ENCODE peak calls at places on chromosome 7, in four cellular contexts. L, T, R and W are unnamed samples.
A peak's percentile ranks its signal among the peaks of the same experiment; 100 is the strongest.

GRCh38 chr7:42014625-42015412 is 222.2 kb downstream of the GLI3 start:
- DNase-seq in L (peak; percentile 66), T (peak; percentile 38), R (peak; percentile 86), W (peak; percentile 87)

GRCh38 chr7:113371376-113372043 is 253.2 kb upstream of the SMIM30 start:
- DNase-seq in L (no peak), T (no peak), R (no peak), W (no peak)

GRCh38 chr7:8441602-8442294 is 8.3 kb downstream of the NXPH1 start:
- DNase-seq in L (no peak), T (no peak), R (peak; percentile 68), W (peak; percentile 44)

GRCh38 chr7:25951414-25952276 is 200.4 kb upstream of the NFE2L3 start:
- DNase-seq in L (no peak), T (peak; percentile 39), R (no peak), W (no peak)

GRCh38 chr7:134640842-134641715 is 5.6 kb upstream of the BPGM start:
- DNase-seq in L (no peak), T (no peak), R (no peak), W (no peak)

GRCh38 chr7:82406937-82407336 is 36.6 kb downstream of the CACNA2D1 start:
- DNase-seq in L (no peak), T (no peak), R (no peak), W (no peak)

GRCh38 chr7:157009170-157009777 is 1.2 kb downstream of the MNX1 start:
- DNase-seq in L (no peak), T (peak; percentile 53), R (peak; percentile 66), W (no peak)

GRCh38 chr7:149125189-149125863 is 798 bp downstream of the ZNF425 start:
- DNase-seq in L (no peak), T (no peak), R (peak; percentile 48), W (no peak)

GRCh38 chr7:78176186-78176585 is 377.6 kb downstream of the PHTF2 start:
- DNase-seq in L (no peak), T (no peak), R (no peak), W (no peak)

GRCh38 chr7:17941171-17941490 is 837 bp upstream of the SNX13 start:
- DNase-seq in L (peak; percentile 14), T (peak; percentile 16), R (no peak), W (no peak)

GRCh38 chr7:27031289-27032172 is 64.3 kb downstream of the HOXA1 start:
- DNase-seq in L (no peak), T (no peak), R (no peak), W (no peak)

GRCh38 chr7:12386237-12386839 is 17.3 kb downstream of the VWDE start:
- DNase-seq in L (peak; percentile 37), T (peak; percentile 46), R (no peak), W (no peak)

GRCh38 chr7:3259711-3260424 is 41.2 kb upstream of the SDK1 start:
- DNase-seq in L (no peak), T (no peak), R (no peak), W (no peak)

GRCh38 chr7:86889501-86889900 is 170.0 kb downstream of the ELAPOR2 start:
- DNase-seq in L (no peak), T (no peak), R (no peak), W (no peak)

GRCh38 chr7:88546808-88547207 is 212.7 kb upstream of the ZNF804B start:
- DNase-seq in L (peak; percentile 85), T (peak; percentile 14), R (peak; percentile 60), W (peak; percentile 48)

GRCh38 chr7:99860281-99861127 is 16.3 kb downstream of the OR2AE1 start:
- DNase-seq in L (no peak), T (no peak), R (no peak), W (no peak)

GRCh38 chr7:26291699-26292538 is at the start of gene SNX10:
- DNase-seq in L (peak; percentile 89), T (peak; percentile 85), R (peak; percentile 75), W (peak; percentile 79)

GRCh38 chr7:1537631-1538412 is 7.3 kb downstream of the MAFK start:
- DNase-seq in L (peak; percentile 97), T (peak; percentile 100), R (peak; percentile 61), W (peak; percentile 61)

DNA sequence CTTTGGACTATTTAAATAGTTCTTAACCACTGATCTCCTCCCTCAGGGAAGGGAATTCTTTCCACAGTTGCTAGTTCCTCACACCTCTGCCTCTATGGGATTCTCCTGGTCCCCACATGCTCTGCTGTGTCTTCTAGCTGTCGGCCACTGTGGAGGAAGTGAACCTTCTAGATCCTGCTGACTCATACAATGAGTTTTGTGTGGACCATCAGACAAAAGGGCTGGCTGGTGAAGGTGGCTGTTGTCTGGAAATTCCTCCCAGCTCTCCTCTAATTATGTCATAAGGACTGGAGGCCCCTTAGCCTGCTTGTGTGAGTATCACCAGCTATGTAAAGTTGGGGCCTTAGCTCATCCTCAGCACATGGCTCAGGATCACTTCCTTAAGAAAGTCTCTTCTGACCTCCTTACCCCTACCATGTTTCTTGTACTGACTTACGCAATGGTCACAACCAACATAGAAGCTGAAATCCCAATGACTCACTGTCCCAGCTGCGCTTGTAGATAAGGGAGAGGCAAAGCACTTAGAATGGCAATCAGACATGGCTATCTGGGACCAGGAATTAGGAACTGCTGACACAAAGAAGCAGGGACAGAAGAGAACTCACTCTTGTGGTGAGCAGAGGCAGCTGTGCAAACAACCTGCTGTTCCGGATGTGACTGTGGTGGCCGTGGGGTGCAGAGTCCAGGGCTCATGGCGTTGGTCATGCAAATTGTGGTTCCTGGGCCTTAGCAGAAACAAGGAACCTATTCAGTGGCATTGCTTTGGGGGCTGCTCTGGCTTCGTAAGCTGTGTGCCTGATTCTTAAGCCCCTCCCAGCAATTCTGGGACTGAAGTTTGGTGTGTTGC is 2.5 kb upstream of the MACC1 start:
- DNase-seq in L (peak; percentile 99), T (no peak), R (no peak), W (peak; percentile 34)
- TF ChIP-seq TEAD4 in L (peak; percentile 41), T (no peak), R (no peak), W (no peak)

GRCh38 chr7:14896461-14896860 is 6.1 kb downstream of the DGKB start:
- DNase-seq in L (no peak), T (no peak), R (no peak), W (no peak)

GRCh38 chr7:14899065-14899464 is 3.5 kb downstream of the DGKB start:
- DNase-seq in L (no peak), T (no peak), R (no peak), W (no peak)

GRCh38 chr7:14894826-14895225 is 7.7 kb downstream of the DGKB start:
- DNase-seq in L (no peak), T (no peak), R (no peak), W (no peak)

GRCh38 chr7:14902589-14902963 is at the start of gene DGKB:
- DNase-seq in L (no peak), T (peak; percentile 52), R (peak; percentile 67), W (peak; percentile 25)

DNA sequence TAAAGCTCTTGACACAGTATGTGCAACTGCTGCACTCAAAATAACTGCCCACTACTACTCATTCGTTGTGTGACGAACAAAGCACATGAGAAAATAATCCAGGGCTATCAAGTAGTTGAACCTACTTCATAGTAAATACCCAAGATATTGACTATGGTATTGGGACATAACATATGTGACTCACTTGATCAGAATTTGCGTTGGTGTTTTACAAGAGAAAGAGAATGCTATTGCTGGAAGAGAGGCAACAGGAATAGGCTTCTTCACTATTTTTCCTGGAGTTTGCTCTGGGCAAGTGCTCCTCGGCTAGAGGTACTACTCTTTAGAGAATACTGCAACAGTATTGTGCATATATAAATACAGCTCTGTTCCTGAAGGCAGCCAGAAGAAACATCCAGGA is 2.5 kb downstream of the DGKB start:
- DNase-seq in L (no peak), T (no peak), R (no peak), W (no peak)
- TF ChIP-seq TEAD4 in L (no peak), T (no peak), R (no peak), W (no peak)

DNA sequence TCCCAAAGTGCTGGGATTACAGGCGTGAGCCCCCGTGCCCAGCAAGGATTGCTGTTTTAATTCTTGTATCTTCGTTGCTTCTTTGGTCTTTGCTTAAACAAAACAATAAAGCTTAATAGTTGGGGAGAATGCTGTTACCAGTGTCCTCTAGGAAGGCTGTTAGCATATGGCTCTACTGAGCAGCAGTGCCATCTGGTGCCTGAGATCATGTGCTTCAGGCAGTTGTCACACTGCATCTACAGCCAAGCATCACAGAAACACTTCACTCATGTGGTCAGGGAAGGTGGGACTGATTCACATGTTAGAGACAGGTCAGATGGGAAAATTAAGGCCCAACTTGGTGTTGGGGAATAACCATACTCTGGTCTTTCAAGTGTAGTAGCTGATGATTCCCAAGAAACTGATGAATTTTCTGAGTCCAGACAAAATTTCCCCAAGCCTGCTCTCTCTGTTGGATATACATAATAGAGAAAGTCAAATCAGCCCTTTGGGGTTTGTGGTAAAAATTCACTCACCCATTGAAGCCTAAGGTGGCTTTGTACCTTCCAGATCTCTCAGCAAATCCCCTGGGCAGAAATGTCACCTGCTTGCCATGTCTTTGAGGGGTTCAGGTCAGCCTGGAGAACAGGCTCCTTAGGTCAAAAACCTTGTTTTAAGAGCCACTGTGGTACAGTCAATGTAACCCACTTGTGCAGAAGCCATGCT is 28.4 kb downstream of the UBE2D4 start:
- DNase-seq in L (peak; percentile 70), T (peak; percentile 81), R (peak; percentile 50), W (peak; percentile 45)
- TF ChIP-seq TEAD4 in L (no peak), T (no peak), R (no peak), W (no peak)

DNA sequence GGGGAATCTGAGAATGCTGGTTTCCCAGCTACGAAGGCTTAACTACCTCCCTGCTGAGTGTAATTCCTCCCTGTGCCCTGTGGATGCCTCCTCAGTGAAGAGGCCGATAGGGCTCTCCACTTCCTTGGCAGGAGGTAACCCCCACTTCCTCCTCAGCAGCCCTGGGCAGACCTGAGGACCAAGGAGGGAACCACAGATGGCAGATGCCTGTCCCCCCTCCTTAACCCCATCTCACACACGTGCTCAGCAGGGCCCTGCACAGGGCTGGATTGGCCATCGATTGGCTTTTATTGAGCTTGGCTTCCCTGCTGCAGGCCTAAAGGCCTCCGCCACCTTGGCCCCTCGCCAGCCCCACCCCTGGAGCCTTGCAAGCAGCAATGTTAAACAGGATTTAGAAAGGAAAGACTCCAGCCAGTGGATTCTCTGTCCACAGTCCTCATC is 45.6 kb upstream of the LRRC4 start:
- DNase-seq in L (no peak), T (peak; percentile 71), R (no peak), W (no peak)
- TF ChIP-seq TEAD4 in L (no peak), T (no peak), R (no peak), W (no peak)

DNA sequence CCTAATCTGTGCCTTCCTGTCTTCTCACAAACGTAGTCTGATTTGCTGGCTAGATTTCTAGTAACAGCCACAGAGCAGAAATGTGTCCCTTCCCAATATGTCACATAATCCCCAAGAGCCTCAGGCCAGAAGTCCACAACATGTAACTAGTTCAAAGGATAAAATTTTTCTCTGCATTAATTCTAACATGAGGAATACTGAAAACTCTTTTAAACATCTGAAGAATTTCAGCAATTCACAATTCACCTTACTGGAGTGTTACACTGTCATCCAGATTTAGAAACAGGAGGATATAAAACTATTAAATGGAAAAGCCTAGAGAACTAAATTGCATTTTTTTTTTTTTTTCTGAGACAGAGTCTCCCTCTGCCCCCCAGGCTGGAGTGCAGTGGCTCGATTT is 2.5 kb upstream of the DDX56 start:
- DNase-seq in L (no peak), T (no peak), R (no peak), W (no peak)
- TF ChIP-seq TEAD4 in L (no peak), T (no peak), R (no peak), W (no peak)